ENCODE peak calls at places on chromosomes 13 and 19, in nine cellular contexts. L is aorta, A is pancreas, S is adrenal gland, B is NT2/D1, I is Peyer's patch, W is body of pancreas, M is GM23248, X is suprapubic skin. E is an unnamed sample.

GRCh38 chr13:109941951-109942350 is 155.6 kb upstream of the IRS2 start:
- DNase-seq in L (no peak), A (no peak), S (no peak), B (no peak), I (no peak), W (no peak), M (peak; percentile 82), X (no peak), E (peak; percentile 13)

GRCh38 chr19:43469160-43469480 is 3.7 kb upstream of the LYPD3 start:
- DNase-seq in L (no peak), A (no peak), S (no peak), B (no peak), I (no peak), W (no peak), M (no peak), X (no peak), E (no peak)

GRCh38 chr19:13843104-13843921 is 33.6 kb upstream of the NANOS3 start:
- DNase-seq in L (peak; percentile 82), A (peak; percentile 80), S (peak; percentile 64), B (no peak), I (no peak), W (peak; percentile 45), M (peak; percentile 76), X (peak; percentile 92), E (peak; percentile 64)

GRCh38 chr13:31920301-31920818 is 111.2 kb upstream of the FRY start:
- DNase-seq in L (no peak), A (no peak), S (no peak), B (no peak), I (no peak), W (no peak), M (peak; percentile 18), X (no peak), E (no peak)

GRCh38 chr19:19652482-19653295 is 9.2 kb upstream of the GMIP start:
- DNase-seq in L (no peak), A (peak; percentile 50), S (no peak), B (no peak), I (no peak), W (no peak), M (peak; percentile 25), X (peak; percentile 60), E (no peak)

GRCh38 chr19:2546128-2547032 is 70.5 kb downstream of the GADD45B start:
- DNase-seq in L (peak; percentile 94), A (peak; percentile 81), S (peak; percentile 88), B (no peak), I (peak; percentile 44), W (peak; percentile 46), M (no peak), X (peak; percentile 89), E (peak; percentile 38)

GRCh38 chr19:2503521-2504109 is 27.7 kb downstream of the GADD45B start:
- DNase-seq in L (no peak), A (no peak), S (no peak), B (no peak), I (no peak), W (no peak), M (peak; percentile 95), X (no peak), E (peak; percentile 77)

GRCh38 chr13:100330662-100331061 is 241.8 kb downstream of the PCCA start:
- DNase-seq in L (no peak), A (no peak), S (no peak), B (no peak), I (no peak), W (no peak), M (no peak), X (no peak), E (peak; percentile 30)

GRCh38 chr13:30110301-30111070 is 196.9 kb downstream of the KATNAL1 start:
- DNase-seq in L (no peak), A (no peak), S (no peak), B (no peak), I (no peak), W (no peak), M (peak; percentile 58), X (no peak), E (no peak)

GRCh38 chr13:95800455-95800854 is 123.5 kb downstream of the DNAJC3 start:
- DNase-seq in L (no peak), A (no peak), S (no peak), B (no peak), I (no peak), W (no peak), M (no peak), X (no peak), E (no peak)

GRCh38 chr19:2750739-2751437 is 11.1 kb upstream of the SLC39A3 start:
- DNase-seq in L (no peak), A (no peak), S (no peak), B (no peak), I (no peak), W (no peak), M (no peak), X (no peak), E (no peak)

GRCh38 chr13:50805805-50806204 is 37.7 kb downstream of the DLEU7 start:
- DNase-seq in L (no peak), A (no peak), S (no peak), B (no peak), I (no peak), W (no peak), M (peak; percentile 46), X (no peak), E (peak; percentile 13)

GRCh38 chr19:2711175-2711936 is 8.9 kb upstream of the GNG7 start:
- DNase-seq in L (no peak), A (peak; percentile 27), S (no peak), B (no peak), I (peak; percentile 67), W (no peak), M (peak; percentile 84), X (no peak), E (peak; percentile 76)

GRCh38 chr13:108086678-108087077 is 128.7 kb downstream of the LIG4 start:
- DNase-seq in L (no peak), A (no peak), S (no peak), B (peak; percentile 16), I (no peak), W (no peak), M (peak; percentile 55), X (no peak), E (no peak)

GRCh38 chr19:10106100-10106936 is at the start of gene PPAN:
- DNase-seq in L (peak; percentile 99), A (peak; percentile 100), S (peak; percentile 99), B (peak; percentile 97), I (peak; percentile 99), W (peak; percentile 99), M (peak; percentile 100), X (peak; percentile 99), E (peak; percentile 96)

GRCh38 chr13:87975035-87975434 is 303.9 kb downstream of the SLITRK5 start:
- DNase-seq in L (no peak), A (no peak), S (no peak), B (no peak), I (no peak), W (no peak), M (no peak), X (no peak), E (peak; percentile 2)

GRCh38 chr19:56748443-56748842 is 76.9 kb upstream of the ZNF835 start:
- DNase-seq in L (no peak), A (no peak), S (peak; percentile 60), B (no peak), I (no peak), W (peak; percentile 18), M (peak; percentile 36), X (no peak), E (peak; percentile 14)

GRCh38 chr13:72507394-72508199 is 219.8 kb downstream of the MZT1 start:
- DNase-seq in L (no peak), A (no peak), S (no peak), B (no peak), I (no peak), W (no peak), M (no peak), X (no peak), E (peak; percentile 10)

GRCh38 chr19:1164684-1165531 is 9.2 kb downstream of the SBNO2 start:
- DNase-seq in L (no peak), A (no peak), S (no peak), B (no peak), I (no peak), W (no peak), M (no peak), X (no peak), E (no peak)

GRCh38 chr19:46426506-46427162 is 2.1 kb downstream of the PNMA8C start:
- DNase-seq in L (peak; percentile 90), A (peak; percentile 96), S (peak; percentile 86), B (peak; percentile 57), I (no peak), W (peak; percentile 84), M (peak; percentile 89), X (no peak), E (peak; percentile 84)

GRCh38 chr13:112260108-112261055 is 115.8 kb upstream of the SPACA7 start:
- DNase-seq in L (no peak), A (no peak), S (no peak), B (no peak), I (no peak), W (no peak), M (no peak), X (no peak), E (no peak)
- H3K4me1 ChIP-seq in L (no peaks in the 10 kb centered on the region), A (no peaks in the 10 kb centered on the region), S (no peaks in the 10 kb centered on the region), B (no peaks in the 10 kb centered on the region), I (no peaks in the 10 kb centered on the region), W (no peaks in the 10 kb centered on the region), M (no peaks in the 10 kb centered on the region), X (no peaks in the 10 kb centered on the region), E (no peaks in the 10 kb centered on the region)

DNA sequence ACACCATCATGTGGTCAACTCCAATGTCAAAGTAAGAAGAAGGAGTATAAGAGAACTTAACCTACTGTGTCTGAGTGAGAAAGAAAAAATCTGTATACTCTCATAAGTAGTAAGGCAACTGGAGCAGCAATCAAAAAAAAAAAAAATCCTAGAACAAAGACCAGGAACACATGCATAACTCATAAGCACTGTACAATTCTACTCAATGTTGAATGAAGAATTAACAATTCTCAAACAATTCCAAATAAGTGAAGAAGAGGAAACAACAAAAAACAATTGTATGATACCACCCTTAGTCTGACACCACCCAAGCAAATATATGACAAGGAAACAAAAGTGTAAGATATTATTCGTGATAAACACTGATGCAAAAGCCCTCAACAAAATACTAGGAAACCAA is 24.6 kb downstream of the ZNF160 start:
- DNase-seq in L (no peak), A (no peak), S (no peak), B (no peak), I (no peak), W (no peak), M (no peak), X (no peak), E (no peak)
- H3K36me3 ChIP-seq in L (peaks cover 24% of the 10 kb centered on the region), A (peaks cover 13% of the 10 kb centered on the region), S (no peaks in the 10 kb centered on the region), B (peaks cover 24% of the 10 kb centered on the region), I (peaks cover 4% of the 10 kb centered on the region), W (peaks cover 10% of the 10 kb centered on the region), M (peaks cover 41% of the 10 kb centered on the region), X (peaks cover 68% of the 10 kb centered on the region), E (peaks cover 3% of the 10 kb centered on the region)

DNA sequence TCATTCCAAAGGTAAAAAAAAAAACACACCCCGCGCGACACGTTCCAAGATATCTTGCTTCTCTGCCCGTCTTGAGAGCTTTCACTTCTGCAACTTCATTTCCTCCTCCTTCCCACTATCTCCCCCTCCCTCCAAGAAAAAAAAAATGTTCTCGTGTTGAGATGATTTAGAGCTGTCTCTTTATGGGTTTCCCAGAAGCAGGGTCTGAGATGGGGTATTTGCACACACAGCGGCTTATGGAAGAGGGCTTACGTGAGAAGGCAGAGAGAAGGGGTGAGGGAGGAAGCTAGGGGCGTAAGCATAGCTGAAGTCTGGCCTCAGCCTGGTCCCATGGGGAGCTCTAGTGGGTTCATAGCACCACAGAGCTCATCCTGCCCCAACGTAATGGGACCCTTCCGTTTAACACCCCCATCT is 31.3 kb upstream of the USE1 start:
- DNase-seq in L (no peak), A (no peak), S (no peak), B (no peak), I (peak; percentile 40), W (no peak), M (no peak), X (no peak), E (no peak)
- H3K4me1 ChIP-seq in L (no peaks in the 10 kb centered on the region), A (no peaks in the 10 kb centered on the region), S (no peaks in the 10 kb centered on the region), B (peaks cover 8% of the 10 kb centered on the region), I (peaks cover 3% of the 10 kb centered on the region), W (no peaks in the 10 kb centered on the region), M (no peaks in the 10 kb centered on the region), X (no peaks in the 10 kb centered on the region), E (no peaks in the 10 kb centered on the region)

GRCh38 chr13:113209336-113209879 is at the start of gene CUL4A:
- DNase-seq in L (peak; percentile 87), A (peak; percentile 92), S (peak; percentile 83), B (peak; percentile 56), I (peak; percentile 67), W (peak; percentile 82), M (peak; percentile 95), X (peak; percentile 87), E (peak; percentile 70)
- H3K36me3 ChIP-seq in L (no peaks in the 10 kb centered on the region), A (peaks cover 5% of the 10 kb centered on the region), S (no peaks in the 10 kb centered on the region), B (peaks cover 48% of the 10 kb centered on the region), I (no peaks in the 10 kb centered on the region), W (no peaks in the 10 kb centered on the region), M (peaks cover 9% of the 10 kb centered on the region), X (peaks cover 4% of the 10 kb centered on the region), E (peaks cover 5% of the 10 kb centered on the region)